ENCODE peak calls at places on chromosomes 3 and 15, in five cellular contexts. E is transverse colon, K is lower leg skin, D is esophagus squamous epithelium, N is breast epithelium. X is an unnamed sample.

GRCh38 chr15:78438595-78439285 is 724 bp downstream of the IREB2 start:
- DNase-seq in E (no peak), K (no peak), D (no peak), N (peak), X (no peak)

GRCh38 chr15:49137861-49138260 is 17.5 kb downstream of the COPS2 start:
- DNase-seq in E (no peak), K (no peak), D (no peak), N (no peak), X (no peak)

GRCh38 chr3:14461748-14462324 is 59.4 kb downstream of the SLC6A6 start:
- DNase-seq in E (peak), K (no peak), D (no peak), N (no peak), X (no peak)

GRCh38 chr3:152159328-152159727 is 109.4 kb upstream of the MBNL1 start:
- DNase-seq in E (peak), K (no peak), D (no peak), N (no peak), X (no peak)

GRCh38 chr3:186772886-186773417 is 10.4 kb upstream of the EIF4A2 start:
- DNase-seq in E (peak), K (peak), D (peak), N (peak), X (no peak)

GRCh38 chr3:160691151-160691550 is 14.2 kb downstream of the ARL14 start:
- DNase-seq in E (no peak), K (no peak), D (no peak), N (no peak), X (no peak)

GRCh38 chr3:190053919-190054672 is 66.6 kb downstream of the P3H2 start:
- DNase-seq in E (no peak), K (no peak), D (no peak), N (no peak), X (no peak)

GRCh38 chr3:77412591-77412990 is 372.7 kb downstream of the ROBO2 start:
- DNase-seq in E (no peak), K (peak), D (no peak), N (no peak), X (no peak)

GRCh38 chr15:96274698-96275097 is 55.8 kb upstream of the NR2F2 start:
- DNase-seq in E (no peak), K (no peak), D (no peak), N (no peak), X (no peak)

GRCh38 chr3:52428151-52429005 is 16.5 kb downstream of the SEMA3G start:
- DNase-seq in E (peak), K (peak), D (no peak), N (peak), X (no peak)

GRCh38 chr15:33934896-33935295 is 33.4 kb upstream of the CHRM5 start:
- DNase-seq in E (no peak), K (no peak), D (no peak), N (no peak), X (no peak)

GRCh38 chr15:49490963-49491362 is 67.9 kb downstream of the FGF7 start:
- DNase-seq in E (no peak), K (no peak), D (no peak), N (no peak), X (no peak)

GRCh38 chr15:89754361-89755154 is 3.5 kb upstream of the MESP1 start:
- DNase-seq in E (no peak), K (no peak), D (no peak), N (no peak), X (no peak)

GRCh38 chr15:53225786-53226185 is 435.6 kb upstream of the ONECUT1 start:
- DNase-seq in E (no peak), K (no peak), D (no peak), N (no peak), X (no peak)

GRCh38 chr15:63059573-63060216 is 17.1 kb downstream of the TPM1 start:
- DNase-seq in E (no peak), K (no peak), D (no peak), N (no peak), X (no peak)

GRCh38 chr3:11610044-11610671 is 33.6 kb downstream of the VGLL4 start:
- DNase-seq in E (peak), K (no peak), D (no peak), N (no peak), X (no peak)

DNA sequence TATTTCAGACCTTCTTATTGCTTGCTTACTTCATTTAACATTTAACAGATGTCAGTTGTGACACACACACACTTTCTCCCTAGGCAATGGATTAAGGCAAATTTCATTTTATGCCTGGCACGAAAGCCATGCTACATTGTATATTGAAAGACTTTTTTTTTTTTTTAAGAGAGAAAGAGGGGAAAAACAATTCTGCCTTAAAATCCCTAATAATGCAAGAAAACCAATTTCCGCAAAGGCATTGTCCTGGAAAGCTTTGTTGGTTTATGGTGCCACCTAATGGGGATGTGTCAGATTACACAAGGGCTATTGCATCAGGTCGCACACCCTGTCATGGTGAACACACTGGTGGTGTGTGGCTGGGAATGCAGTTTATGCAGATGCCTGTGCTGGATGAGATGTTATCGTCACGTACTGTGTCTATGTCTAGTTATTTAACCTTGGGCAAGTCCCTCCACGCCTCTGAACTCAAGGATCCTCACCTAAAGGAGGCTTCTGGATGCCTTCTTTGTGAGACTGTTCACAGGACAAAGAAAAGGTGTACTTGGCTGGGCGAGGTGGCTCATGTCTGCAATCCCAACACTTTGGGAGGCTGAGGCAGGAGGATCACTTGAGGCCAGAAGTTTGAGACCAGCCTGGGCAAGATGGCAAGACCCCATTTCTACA is 37.3 kb upstream of the RFTN1 start:
- DNase-seq in E (peak), K (peak), D (peak), N (peak), X (peak)
- TF ChIP-seq POLR2A in E (no peak), K (no peak), D (no peak), N (no peak), X (no peak)

GRCh38 chr3:158312560-158313141 is 202.8 kb downstream of the RSRC1 start:
- DNase-seq in E (no peak), K (no peak), D (no peak), N (no peak), X (no peak)

GRCh38 chr3:158313344-158313927 is 203.5 kb downstream of the RSRC1 start:
- DNase-seq in E (no peak), K (no peak), D (no peak), N (no peak), X (no peak)

DNA sequence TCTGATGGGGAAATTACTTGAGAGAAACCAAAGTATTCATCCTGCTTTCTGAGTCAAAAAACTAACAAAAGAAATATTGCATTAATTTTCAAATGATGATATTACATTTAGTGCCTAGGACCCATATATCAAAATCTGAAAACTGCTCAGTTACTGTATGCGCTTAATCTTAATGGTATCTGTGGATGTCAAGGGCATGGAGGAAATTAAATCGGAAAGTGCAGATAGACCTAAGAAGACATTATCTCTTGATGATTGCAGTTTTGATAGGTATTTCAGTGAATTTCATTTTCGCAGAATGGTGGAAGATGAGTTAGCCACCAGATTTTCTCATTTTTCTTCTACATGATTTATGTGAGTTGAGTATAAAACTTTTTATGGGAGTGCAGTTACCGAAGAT is 198.6 kb downstream of the RSRC1 start:
- DNase-seq in E (no peak), K (no peak), D (no peak), N (no peak), X (no peak)
- TF ChIP-seq CTCF in E (no peak), K (no peak), D (no peak), N (no peak), X (no peak)

DNA sequence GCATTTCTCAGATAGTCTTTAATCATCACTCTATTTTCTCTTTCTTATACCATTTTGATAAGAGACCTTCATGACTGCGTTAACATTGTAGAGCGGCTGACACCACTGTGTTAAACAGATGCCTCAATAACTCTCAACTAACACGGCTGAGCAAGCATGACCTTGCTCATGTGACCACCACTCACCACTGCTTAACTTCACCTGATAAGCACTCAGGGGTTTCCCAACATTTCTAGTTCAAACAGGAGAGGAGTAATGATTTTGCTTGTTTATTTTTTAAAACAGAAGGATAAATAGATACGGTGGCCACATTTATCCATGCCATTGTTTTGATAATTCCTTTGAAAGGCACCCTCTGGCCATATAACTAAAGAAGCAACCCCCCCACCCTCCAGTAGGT is 37.7 kb upstream of the TMEM45A start:
- DNase-seq in E (no peak), K (no peak), D (no peak), N (no peak), X (no peak)
- TF ChIP-seq POLR2A in E (no peak), K (no peak), D (no peak), N (no peak), X (no peak)

DNA sequence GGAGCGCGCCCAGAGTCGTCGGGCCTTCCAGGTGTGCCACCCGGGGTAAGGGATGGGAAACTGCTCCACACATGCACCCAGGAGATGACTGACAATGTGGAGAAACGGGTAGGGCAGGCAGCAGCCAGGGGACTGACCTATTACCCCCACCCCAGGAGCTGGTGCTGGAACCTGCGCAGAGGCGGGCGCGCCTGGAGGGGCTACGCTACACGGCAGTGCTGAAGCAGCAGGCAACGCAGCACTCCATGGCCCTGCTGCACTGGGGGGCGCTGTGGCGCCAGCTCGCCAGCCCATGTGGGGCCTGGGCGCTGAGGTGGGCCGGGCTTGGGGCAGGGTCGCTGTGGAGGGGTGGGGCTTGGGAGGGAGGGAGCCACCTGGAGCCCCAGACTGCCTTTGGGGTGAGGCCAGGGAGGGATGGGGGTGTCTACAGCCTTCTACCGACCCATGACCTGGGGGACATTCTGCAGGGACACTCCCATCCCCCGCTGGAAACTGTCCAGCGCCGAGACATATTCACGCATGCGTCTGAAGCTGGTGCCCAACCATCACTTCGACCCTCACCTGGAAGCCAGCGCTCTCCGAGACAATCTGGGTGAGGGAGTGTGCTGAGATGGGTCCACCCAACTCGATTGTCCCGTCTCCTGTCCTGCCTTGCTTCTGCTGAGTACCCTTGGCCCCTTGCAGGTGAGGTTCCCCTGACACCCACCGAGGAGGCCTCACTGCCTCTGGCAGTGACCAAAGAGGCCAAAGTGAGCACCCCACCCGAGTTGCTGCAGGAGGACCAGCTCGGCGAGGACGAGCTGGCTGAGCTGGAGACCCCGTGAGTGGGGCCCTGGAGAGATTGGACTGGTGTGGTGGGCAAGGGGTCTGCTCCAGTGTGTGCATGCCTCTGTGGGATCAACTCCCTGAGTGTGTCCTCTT is 23.3 kb downstream of the NBEAL2 start:
- DNase-seq in E (no peak), K (no peak), D (no peak), N (no peak), X (no peak)
- TF ChIP-seq CTCF in E (no peak), K (no peak), D (no peak), N (no peak), X (no peak)